ENCODE peak calls at places on chromosomes 4 and X, in five cellular contexts. L is GM20000; Q is stimulated activated CD4-positive, alpha-beta T cell treated with anti-CD3 and anti-CD28 coated beads, Interleukin-1b, Interleukin-23, amount 100 ng/mL, for 24 hours; O is activated naive CD4-positive, alpha-beta T cell treated with anti-CD3 and anti-CD28 coated beads for 36 hours; H is naive thymus-derived CD4-positive, alpha-beta T cell. N is an unnamed sample.

GRCh38 chrX:148600131-148600530 is 99.7 kb downstream of the AFF2 start:
- DNase-seq in L (no peak), Q (no peak), O (no peak), H (no peak), N (no peak)

GRCh38 chrX:2498781-2499302 is 1.9 kb downstream of the DHRSX start:
- DNase-seq in L (peak), Q (no peak), O (no peak), H (no peak), N (no peak)

GRCh38 chrX:57366430-57366829 is 79.9 kb downstream of the FAAH2 start:
- DNase-seq in L (no peak), Q (no peak), O (no peak), H (no peak), N (no peak)

GRCh38 chr4:8108991-8109390 is 49.6 kb downstream of the ABLIM2 start:
- DNase-seq in L (no peak), Q (no peak), O (no peak), H (no peak), N (no peak)

GRCh38 chrX:16873106-16873505 is 2.9 kb upstream of the RBBP7 start:
- DNase-seq in L (no peak), Q (no peak), O (no peak), H (no peak), N (no peak)

GRCh38 chr4:39469429-39470077 is 10.7 kb downstream of the LIAS start:
- DNase-seq in L (peak), Q (no peak), O (peak), H (peak), N (no peak)

GRCh38 chrX:30702736-30703135 is 49.5 kb downstream of the GK start:
- DNase-seq in L (no peak), Q (no peak), O (no peak), H (no peak), N (no peak)

GRCh38 chr4:175456131-175456530 is 355.9 kb downstream of the GPM6A start:
- DNase-seq in L (no peak), Q (no peak), O (no peak), H (no peak), N (no peak)

GRCh38 chrX:86322913-86323312 is 174.7 kb downstream of the DACH2 start:
- DNase-seq in L (no peak), Q (no peak), O (no peak), H (no peak), N (no peak)

GRCh38 chrX:65586491-65586890 is 51.9 kb upstream of the LAS1L start:
- DNase-seq in L (no peak), Q (no peak), O (no peak), H (no peak), N (no peak)

GRCh38 chr4:77308843-77309242 is 151.8 kb downstream of the CCNG2 start:
- DNase-seq in L (peak), Q (no peak), O (no peak), H (no peak), N (no peak)

GRCh38 chr4:22356996-22357596 is 158.8 kb downstream of the ADGRA3 start:
- DNase-seq in L (peak), Q (no peak), O (no peak), H (peak), N (no peak)

N was measured in cerebellar nuclear complex.